ENCODE peak calls at places on chromosomes 12 and 14, in eight cellular contexts. One of them, this sample, is unnamed.

GRCh38 chr12:49331360-49332222 is 5.4 kb downstream of the C1QL4 start:
- DNase-seq in K562: peak; percentile 75
- DNase-seq in heart right ventricle: peak; percentile 61
- DNase-seq in transverse colon: peak; percentile 72
- DNase-seq in stomach: peak; percentile 73
- DNase-seq in AG10803: peak; percentile 68
- DNase-seq in RWPE1: peak; percentile 72
- DNase-seq in HFFc6: peak; percentile 63
- DNase-seq in this sample: peak; percentile 79

GRCh38 chr12:6294156-6294532 is 16.3 kb upstream of the PLEKHG6 start:
- DNase-seq in K562: no peak
- DNase-seq in heart right ventricle: no peak
- DNase-seq in transverse colon: no peak
- DNase-seq in stomach: no peak
- DNase-seq in AG10803: no peak
- DNase-seq in RWPE1: no peak
- DNase-seq in HFFc6: no peak
- DNase-seq in this sample: no peak

GRCh38 chr12:91335724-91336123 is 153.1 kb upstream of the DCN start:
- DNase-seq in K562: no peak
- DNase-seq in heart right ventricle: no peak
- DNase-seq in transverse colon: no peak
- DNase-seq in stomach: no peak
- DNase-seq in AG10803: peak; percentile 78
- DNase-seq in RWPE1: no peak
- DNase-seq in HFFc6: no peak
- DNase-seq in this sample: no peak

GRCh38 chr14:50804181-50804721 is 26.7 kb downstream of the NIN start:
- DNase-seq in K562: no peak
- DNase-seq in heart right ventricle: no peak
- DNase-seq in transverse colon: no peak
- DNase-seq in stomach: no peak
- DNase-seq in AG10803: peak; percentile 85
- DNase-seq in RWPE1: no peak
- DNase-seq in HFFc6: peak; percentile 61
- DNase-seq in this sample: no peak

GRCh38 chr12:110780448-110780847 is 37.8 kb upstream of the PPP1CC start:
- DNase-seq in K562: no peak
- DNase-seq in heart right ventricle: no peak
- DNase-seq in transverse colon: no peak
- DNase-seq in stomach: no peak
- DNase-seq in AG10803: no peak
- DNase-seq in RWPE1: no peak
- DNase-seq in HFFc6: no peak
- DNase-seq in this sample: no peak

GRCh38 chr14:104461676-104462443 is 117.7 kb upstream of the C14orf180 start:
- DNase-seq in K562: no peak
- DNase-seq in heart right ventricle: no peak
- DNase-seq in transverse colon: no peak
- DNase-seq in stomach: no peak
- DNase-seq in AG10803: no peak
- DNase-seq in RWPE1: no peak
- DNase-seq in HFFc6: no peak
- DNase-seq in this sample: no peak

GRCh38 chr14:57686317-57686716 is 179.6 kb downstream of the SLC35F4 start:
- DNase-seq in K562: no peak
- DNase-seq in heart right ventricle: no peak
- DNase-seq in transverse colon: no peak
- DNase-seq in stomach: no peak
- DNase-seq in AG10803: no peak
- DNase-seq in RWPE1: no peak
- DNase-seq in HFFc6: no peak
- DNase-seq in this sample: no peak

GRCh38 chr12:85805654-85806053 is 30.6 kb downstream of the RASSF9 start:
- DNase-seq in K562: no peak
- DNase-seq in heart right ventricle: no peak
- DNase-seq in transverse colon: no peak
- DNase-seq in stomach: no peak
- DNase-seq in AG10803: peak; percentile 69
- DNase-seq in RWPE1: no peak
- DNase-seq in HFFc6: no peak
- DNase-seq in this sample: no peak

GRCh38 chr14:73376585-73376984 is 81.8 kb downstream of the NUMB start:
- DNase-seq in K562: no peak
- DNase-seq in heart right ventricle: no peak
- DNase-seq in transverse colon: no peak
- DNase-seq in stomach: no peak
- DNase-seq in AG10803: no peak
- DNase-seq in RWPE1: no peak
- DNase-seq in HFFc6: no peak
- DNase-seq in this sample: no peak

DNA sequence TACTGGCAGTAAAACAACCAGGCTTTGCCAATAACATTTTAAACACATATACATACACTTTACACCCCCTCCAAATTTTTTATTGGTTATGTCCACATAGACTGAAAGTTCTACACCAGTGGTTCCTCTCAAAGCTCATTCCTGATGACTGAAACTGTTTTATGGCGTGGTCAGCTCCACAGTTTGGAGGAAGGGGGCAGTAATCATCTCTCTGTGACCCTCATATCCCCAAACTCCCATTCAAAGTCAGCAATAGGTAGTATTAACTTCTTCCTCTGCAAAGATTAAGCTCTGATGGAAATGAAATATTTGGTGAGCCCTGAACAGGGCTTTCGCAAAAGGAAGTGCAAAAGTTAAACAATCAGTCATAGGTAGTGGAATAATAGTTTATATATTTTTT is 55.3 kb upstream of the DAAM1 start:
- DNase-seq in K562: peak; percentile 11
- DNase-seq in heart right ventricle: no peak
- DNase-seq in transverse colon: no peak
- DNase-seq in stomach: no peak
- DNase-seq in AG10803: no peak
- DNase-seq in RWPE1: no peak
- DNase-seq in HFFc6: no peak
- DNase-seq in this sample: no peak
- TF ChIP-seq CTCF in K562: peak; percentile 37
- TF ChIP-seq CTCF in heart right ventricle: peak; percentile 33
- TF ChIP-seq CTCF in transverse colon: no peak
- TF ChIP-seq CTCF in stomach: no peak
- TF ChIP-seq CTCF in AG10803: peak; percentile 6
- TF ChIP-seq CTCF in RWPE1: no peak
- TF ChIP-seq CTCF in HFFc6: peak; percentile 49
- TF ChIP-seq CTCF in this sample: no peak

DNA sequence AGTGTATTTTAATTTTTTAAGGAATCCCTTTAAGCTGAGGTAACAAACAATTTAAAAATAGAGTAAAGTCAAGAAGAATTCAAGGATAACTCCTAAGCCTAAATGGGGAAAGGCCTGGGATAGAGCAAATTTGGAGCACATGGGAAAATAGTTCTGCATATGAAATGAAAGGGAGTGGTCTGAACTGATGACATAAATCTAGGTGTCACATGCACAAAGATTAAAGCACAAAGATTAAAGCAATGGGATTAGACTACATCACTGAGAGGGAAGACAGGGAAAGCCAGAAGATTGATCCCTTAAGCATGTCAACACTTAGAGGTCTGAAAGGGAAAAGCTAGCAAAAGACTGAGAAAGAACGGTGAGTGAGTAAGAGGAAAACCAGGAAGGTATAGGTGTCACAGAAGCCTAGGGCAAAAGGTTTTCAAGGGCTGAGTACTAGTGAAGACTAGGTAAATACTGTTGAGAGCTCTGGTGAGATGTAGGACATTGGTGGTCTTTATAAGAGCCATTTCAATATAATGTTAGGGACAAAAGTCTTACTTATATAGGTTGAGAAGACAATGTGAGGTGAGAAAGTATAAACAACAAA is 59.6 kb downstream of the SEC23A start:
- DNase-seq in K562: no peak
- DNase-seq in heart right ventricle: no peak
- DNase-seq in transverse colon: no peak
- DNase-seq in stomach: no peak
- DNase-seq in AG10803: no peak
- DNase-seq in RWPE1: no peak
- DNase-seq in HFFc6: no peak
- DNase-seq in this sample: no peak
- TF ChIP-seq CTCF in K562: no peak
- TF ChIP-seq CTCF in heart right ventricle: no peak
- TF ChIP-seq CTCF in transverse colon: no peak
- TF ChIP-seq CTCF in stomach: no peak
- TF ChIP-seq CTCF in AG10803: no peak
- TF ChIP-seq CTCF in RWPE1: no peak
- TF ChIP-seq CTCF in HFFc6: no peak
- TF ChIP-seq CTCF in this sample: no peak

DNA sequence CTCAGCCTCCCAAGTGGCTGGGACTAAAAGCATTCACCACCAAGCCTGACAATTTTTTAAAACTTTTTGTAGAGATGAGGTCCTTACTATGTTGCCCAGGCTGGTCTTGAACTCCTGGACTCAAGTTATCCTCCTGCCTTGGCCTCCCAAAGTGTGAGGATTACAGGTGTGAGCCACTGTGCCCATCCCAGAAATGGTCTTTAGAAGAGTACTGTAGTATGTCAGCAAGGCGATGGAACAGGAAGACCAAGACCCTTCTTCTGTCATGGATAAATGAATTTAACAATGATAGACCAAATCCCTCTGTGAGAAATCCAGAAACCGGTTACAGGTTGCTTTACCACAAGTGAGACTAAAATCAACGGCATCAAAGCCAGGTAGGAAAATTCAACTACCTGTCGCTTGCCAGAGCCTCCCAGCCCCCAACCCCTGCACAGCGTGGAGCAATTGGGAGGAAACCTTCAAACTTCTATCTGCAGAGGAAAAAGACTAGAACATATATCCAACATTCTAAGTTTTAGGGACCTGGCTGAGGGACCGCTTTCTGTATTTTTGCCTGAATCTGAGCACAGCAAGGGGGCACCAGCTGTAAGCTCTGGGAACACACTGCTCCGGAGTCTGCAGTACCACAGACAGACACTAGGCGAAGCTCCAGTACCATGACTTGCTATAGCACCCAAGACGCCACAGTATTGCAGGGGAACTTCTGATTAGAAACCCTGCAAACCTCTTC is 51.3 kb downstream of the CPSF6 start:
- DNase-seq in K562: peak; percentile 91
- DNase-seq in heart right ventricle: peak; percentile 62
- DNase-seq in transverse colon: peak; percentile 85
- DNase-seq in stomach: peak; percentile 90
- DNase-seq in AG10803: peak; percentile 65
- DNase-seq in RWPE1: peak; percentile 62
- DNase-seq in HFFc6: peak; percentile 69
- DNase-seq in this sample: peak; percentile 82
- TF ChIP-seq CTCF in K562: peak; percentile 100
- TF ChIP-seq CTCF in heart right ventricle: peak; percentile 81
- TF ChIP-seq CTCF in transverse colon: peak; percentile 83
- TF ChIP-seq CTCF in stomach: peak; percentile 83
- TF ChIP-seq CTCF in AG10803: peak; percentile 85
- TF ChIP-seq CTCF in RWPE1: peak; percentile 87
- TF ChIP-seq CTCF in HFFc6: peak; percentile 89
- TF ChIP-seq CTCF in this sample: peak; percentile 82

DNA sequence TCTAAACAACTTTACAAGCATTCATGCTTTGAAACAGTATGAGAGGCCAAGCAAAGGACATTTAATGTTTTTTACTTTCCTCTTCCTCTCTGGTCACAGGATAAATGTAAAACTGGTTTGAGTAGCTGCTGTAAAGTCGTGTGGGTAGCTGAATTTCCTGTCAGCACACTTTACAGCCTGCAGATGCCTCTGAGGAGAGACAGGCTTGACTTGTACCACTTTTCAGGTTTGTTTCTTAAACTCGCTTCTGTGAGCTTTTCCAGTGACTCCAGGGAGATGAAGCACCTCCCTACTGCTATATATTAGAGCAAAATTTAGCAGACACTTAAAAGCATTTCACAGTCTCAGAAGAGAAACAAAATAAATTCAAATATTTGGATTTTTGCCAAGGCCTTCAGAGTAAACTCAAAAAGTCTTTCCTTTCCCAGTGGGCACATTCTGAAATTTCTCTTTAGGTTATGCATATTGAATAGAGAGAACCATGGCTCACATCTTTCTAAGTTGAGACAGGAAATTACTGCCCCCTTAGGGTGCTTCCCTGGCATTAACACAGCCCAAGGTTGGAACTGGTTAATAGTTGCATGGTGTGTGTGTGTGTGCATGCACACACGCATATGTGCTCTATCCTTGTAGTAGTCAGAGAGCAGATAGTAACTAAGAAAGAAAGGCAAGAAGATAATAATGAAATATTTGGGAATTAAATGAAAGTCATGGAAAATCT is 557.3 kb upstream of the MIS18BP1 start:
- DNase-seq in K562: no peak
- DNase-seq in heart right ventricle: no peak
- DNase-seq in transverse colon: no peak
- DNase-seq in stomach: no peak
- DNase-seq in AG10803: no peak
- DNase-seq in RWPE1: no peak
- DNase-seq in HFFc6: no peak
- DNase-seq in this sample: peak; percentile 3
- TF ChIP-seq CTCF in K562: no peak
- TF ChIP-seq CTCF in heart right ventricle: no peak
- TF ChIP-seq CTCF in transverse colon: peak; percentile 33
- TF ChIP-seq CTCF in stomach: no peak
- TF ChIP-seq CTCF in AG10803: no peak
- TF ChIP-seq CTCF in RWPE1: no peak
- TF ChIP-seq CTCF in HFFc6: no peak
- TF ChIP-seq CTCF in this sample: no peak

GRCh38 chr12:112506513-112507166 is 87.9 kb downstream of the PTPN11 start:
- DNase-seq in K562: peak; percentile 7
- DNase-seq in heart right ventricle: no peak
- DNase-seq in transverse colon: no peak
- DNase-seq in stomach: no peak
- DNase-seq in AG10803: no peak
- DNase-seq in RWPE1: no peak
- DNase-seq in HFFc6: no peak
- DNase-seq in this sample: no peak
- TF ChIP-seq CTCF in K562: peak; percentile 42
- TF ChIP-seq CTCF in heart right ventricle: no peak
- TF ChIP-seq CTCF in transverse colon: no peak
- TF ChIP-seq CTCF in stomach: no peak
- TF ChIP-seq CTCF in AG10803: no peak
- TF ChIP-seq CTCF in RWPE1: no peak
- TF ChIP-seq CTCF in HFFc6: no peak
- TF ChIP-seq CTCF in this sample: no peak

GRCh38 chr12:58833844-58834243 is 86.5 kb downstream of the LRIG3 start:
- DNase-seq in K562: no peak
- DNase-seq in heart right ventricle: no peak
- DNase-seq in transverse colon: no peak
- DNase-seq in stomach: no peak
- DNase-seq in AG10803: no peak
- DNase-seq in RWPE1: no peak
- DNase-seq in HFFc6: no peak
- DNase-seq in this sample: no peak
- TF ChIP-seq CTCF in K562: no peak
- TF ChIP-seq CTCF in heart right ventricle: peak; percentile 17
- TF ChIP-seq CTCF in transverse colon: no peak
- TF ChIP-seq CTCF in stomach: no peak
- TF ChIP-seq CTCF in AG10803: peak; percentile 18
- TF ChIP-seq CTCF in RWPE1: no peak
- TF ChIP-seq CTCF in HFFc6: peak; percentile 15
- TF ChIP-seq CTCF in this sample: no peak